ENCODE peak calls at places on chromosome X, in six cellular contexts. L is SK-N-SH, G is AG08395, Q is ureter, M is islet precursor cell, N is amniotic epithelial cell. A is an unnamed sample.

GRCh38 chrX:134443461-134443860 is 16.5 kb upstream of the HPRT1 start:
- DNase-seq in L (no peak), G (no peak), Q (no peak), M (no peak), N (no peak), A (no peak)

GRCh38 chrX:110558406-110558805 is 199.8 kb downstream of the RTL9 start:
- DNase-seq in L (no peak), G (no peak), Q (no peak), M (no peak), N (no peak), A (no peak)

GRCh38 chrX:65203545-65203944 is 227.3 kb upstream of the ZC4H2 start:
- DNase-seq in L (no peak), G (no peak), Q (no peak), M (no peak), N (no peak), A (no peak)

GRCh38 chrX:154369453-154370299 is 4.8 kb downstream of the FLNA start:
- DNase-seq in L (peak; percentile 83), G (peak; percentile 76), Q (peak; percentile 86), M (peak; percentile 96), N (peak; percentile 96), A (peak; percentile 93)

GRCh38 chrX:131739823-131740222 is 195.9 kb downstream of the OR13H1 start:
- DNase-seq in L (no peak), G (no peak), Q (no peak), M (no peak), N (peak; percentile 7), A (no peak)

GRCh38 chrX:56564921-56565861 is 1.8 kb downstream of the UBQLN2 start:
- DNase-seq in L (peak; percentile 24), G (no peak), Q (no peak), M (no peak), N (no peak), A (no peak)

GRCh38 chrX:2664497-2664896 is 26.6 kb upstream of the CD99 start:
- DNase-seq in L (no peak), G (peak; percentile 62), Q (no peak), M (no peak), N (peak; percentile 81), A (peak; percentile 49)

GRCh38 chrX:53089224-53089842 is 4.6 kb upstream of the KANTR start:
- DNase-seq in L (peak; percentile 66), G (peak; percentile 62), Q (no peak), M (no peak), N (peak; percentile 66), A (no peak)

GRCh38 chrX:13763489-13763888 is 28.9 kb downstream of the OFD1 start:
- DNase-seq in L (no peak), G (no peak), Q (no peak), M (no peak), N (no peak), A (no peak)

GRCh38 chrX:33188286-33188685 is 23.1 kb downstream of the DMD start:
- DNase-seq in L (no peak), G (no peak), Q (no peak), M (peak; percentile 71), N (no peak), A (no peak)

GRCh38 chrX:41480508-41481260 is 33.5 kb downstream of the NYX start:
- DNase-seq in L (no peak), G (no peak), Q (no peak), M (no peak), N (no peak), A (no peak)